ENCODE peak calls at places on chromosome 13, in four cellular contexts. D is H9, A is neuronal stem cell, X is IMR-90. N is an unnamed sample.

GRCh38 chr13:107554355-107554905 is 660.9 kb downstream of the LIG4 start:
- DNase-seq in A (no peak), X (peak), D (no peak), N (no peak)

GRCh38 chr13:94933230-94933751 is 220.9 kb upstream of the SOX21 start:
- DNase-seq in D (no peak), X (no peak), A (no peak), N (no peak)

GRCh38 chr13:95624020-95624419 is 20.5 kb downstream of the DZIP1 start:
- DNase-seq in A (peak), X (peak), D (peak), N (peak)

GRCh38 chr13:94268661-94269060 is 210.8 kb downstream of the DCT start:
- DNase-seq in X (peak), D (no peak), A (no peak), N (no peak)

GRCh38 chr13:99619207-99619606 is 117.9 kb downstream of the TM9SF2 start:
- DNase-seq in A (no peak), D (no peak), X (no peak), N (no peak)

GRCh38 chr13:24220086-24220703 is 59.7 kb downstream of the SPATA13 start:
- DNase-seq in D (peak), A (peak), X (peak), N (peak)

GRCh38 chr13:47175172-47175806 is 278.4 kb upstream of the HTR2A start:
- DNase-seq in X (peak), A (no peak), D (no peak), N (no peak)

GRCh38 chr13:87331178-87331577 is 340.0 kb upstream of the SLITRK5 start:
- DNase-seq in D (no peak), A (no peak), X (no peak), N (peak)

GRCh38 chr13:46607768-46608553 is 55.0 kb downstream of the LRCH1 start:
- DNase-seq in A (no peak), X (no peak), D (no peak), N (no peak)

GRCh38 chr13:103291693-103292572 is 225.7 kb upstream of the SLC10A2 start:
- DNase-seq in A (peak), X (no peak), D (no peak), N (no peak)

GRCh38 chr13:41610426-41610825 is 153.1 kb downstream of the RGCC start:
- DNase-seq in D (no peak), A (no peak), X (peak), N (peak)

GRCh38 chr13:105737688-105738087 is 797.8 kb downstream of the EFNB2 start:
- DNase-seq in A (no peak), X (no peak), D (no peak), N (no peak)

GRCh38 chr13:45833663-45834062 is 17.9 kb downstream of the SIAH3 start:
- DNase-seq in D (no peak), A (no peak), X (peak), N (no peak)

DNA sequence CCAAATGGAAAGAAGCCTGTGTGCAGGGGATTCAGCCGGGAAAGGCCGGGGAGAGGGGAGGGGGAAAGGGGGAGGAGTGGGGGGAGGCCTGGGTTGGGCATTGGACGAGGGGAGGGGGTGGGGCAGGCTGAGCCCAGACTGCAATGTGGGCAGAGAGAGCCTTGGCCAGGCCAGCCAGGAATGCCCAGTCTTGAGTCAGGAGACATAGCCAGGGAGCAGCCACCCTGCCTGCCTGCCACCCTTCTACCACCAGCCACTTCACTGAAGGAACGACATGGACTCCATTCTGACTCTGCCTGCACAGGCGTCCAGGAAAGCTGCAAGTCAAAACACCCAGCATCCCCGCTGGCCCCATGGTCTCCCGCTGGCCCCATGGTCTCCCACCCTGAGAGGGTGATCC is 498 bp downstream of the PROZ start:
- DNase-seq in A (no peak), X (no peak), D (peak), N (no peak)
- H2BK5ac ChIP-seq in A (peak), X (no peak), D (no peak), N (no peak)

DNA sequence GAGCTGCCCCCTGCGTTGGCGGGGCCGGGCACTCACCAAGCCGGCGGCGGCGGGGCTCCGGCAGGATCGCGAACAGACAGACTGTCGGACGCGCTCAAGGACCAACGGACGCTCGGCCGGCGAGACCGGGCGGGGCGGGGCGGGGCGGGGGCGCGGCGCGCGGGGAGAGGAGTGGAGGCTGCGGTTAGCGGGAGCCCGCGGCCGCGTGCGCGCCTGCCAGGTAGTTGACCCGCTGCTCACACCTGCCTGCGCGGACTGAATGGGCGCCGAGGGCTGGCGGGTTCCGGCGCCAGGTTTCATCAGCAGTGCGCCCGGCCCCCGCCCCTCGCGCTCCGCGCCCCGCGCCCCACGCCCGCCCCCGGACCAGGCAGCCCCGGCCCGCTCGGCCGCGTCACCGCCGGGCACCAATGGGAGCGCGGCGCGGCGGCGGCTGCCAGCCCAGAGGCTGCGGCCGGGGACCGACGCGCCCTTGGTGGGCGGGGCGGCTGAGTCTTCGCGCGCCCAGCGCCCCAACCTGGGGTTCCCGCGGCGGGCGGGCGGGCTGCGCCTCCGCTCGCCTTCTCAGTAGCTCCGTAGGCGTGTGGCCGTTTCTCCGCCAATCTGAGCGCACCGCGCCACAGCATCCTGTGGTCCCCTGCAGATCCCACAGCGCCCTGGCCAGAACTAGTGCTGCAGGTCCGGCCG is at the start of gene SLC7A1:
- DNase-seq in D (peak), A (peak), X (peak), N (peak)
- H4K91ac ChIP-seq in D (peak), A (no peak), X (peak), N (peak)

DNA sequence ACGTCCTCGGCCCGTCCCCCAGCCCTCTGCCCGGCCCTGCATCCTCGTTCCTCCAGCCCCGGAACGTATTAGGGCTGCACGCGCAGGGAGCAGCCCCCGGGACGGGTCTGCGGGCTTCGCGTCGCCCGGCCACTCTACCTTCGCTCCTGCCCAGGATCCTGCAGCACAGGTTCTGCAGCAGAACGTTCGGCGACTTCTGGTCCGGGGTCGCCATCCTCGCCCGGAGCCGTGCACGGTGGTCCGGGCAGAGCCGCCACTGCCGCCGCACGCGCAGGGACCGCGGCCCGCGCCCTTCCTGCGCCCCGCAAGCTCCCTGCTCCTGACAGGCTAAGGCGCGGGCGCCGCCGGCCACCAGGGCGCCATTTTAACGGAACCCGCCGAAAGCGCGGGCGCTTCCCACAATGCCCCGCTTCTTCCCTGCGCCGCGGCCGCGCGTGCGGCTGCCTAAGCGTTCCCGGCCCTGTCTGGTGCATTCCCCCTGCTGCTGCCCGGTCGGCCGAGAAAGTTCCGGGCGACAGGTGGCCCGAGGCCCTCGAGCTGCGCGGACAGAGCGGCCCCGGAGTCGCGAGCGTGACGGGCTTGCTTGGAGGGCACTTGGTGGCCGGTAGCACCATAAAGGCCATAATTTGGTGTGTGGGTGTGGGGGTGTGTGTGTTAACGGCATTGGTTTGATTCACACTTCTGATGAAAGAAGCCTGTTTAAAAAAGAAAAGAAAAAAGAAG is at the start of gene TUBGCP3:
- DNase-seq in A (peak), D (peak), X (peak), N (peak)
- H3K18ac ChIP-seq in A (peak), D (peak), X (peak), N (peak)

GRCh38 chr13:39601636-39602035 is 1.4 kb downstream of the LHFPL6 start:
- DNase-seq in A (no peak), D (no peak), X (no peak), N (no peak)

GRCh38 chr13:39603424-39603947 is 493 bp upstream of the LHFPL6 start:
- DNase-seq in X (peak), D (peak), A (no peak), N (peak)

GRCh38 chr13:39602277-39602613 is 748 bp downstream of the LHFPL6 start:
- DNase-seq in X (no peak), D (no peak), A (no peak), N (no peak)

GRCh38 chr13:39604736-39605135 is 1.7 kb upstream of the LHFPL6 start:
- DNase-seq in D (no peak), A (no peak), X (no peak), N (peak)

GRCh38 chr13:39602614-39603366 is at the start of gene LHFPL6:
- DNase-seq in X (peak), D (peak), A (peak), N (peak)
- H2BK5ac ChIP-seq in X (peak), D (no peak), A (peak), N (peak)